ENCODE peak calls at places on chromosomes 3 and 15, in eight cellular contexts. One of them, this sample, is unnamed.

GRCh38 chr15:85581495-85581894 is 201.1 kb downstream of the AKAP13 start:
- DNase-seq in T-helper 2 cell: peak; percentile 6
- DNase-seq in WTC11: no peak
- DNase-seq in CD8-positive, alpha-beta memory T cell: peak; percentile 77
- DNase-seq in lower leg skin: peak; percentile 92
- DNase-seq in endothelial cell of umbilical vein: no peak
- DNase-seq in dorsolateral prefrontal cortex: no peak
- DNase-seq in fibroblast of gingiva: no peak
- DNase-seq in this sample: peak; percentile 45

GRCh38 chr3:59406943-59407342 is 357.1 kb upstream of the CFAP20DC start:
- DNase-seq in endothelial cell of umbilical vein: no peak
- DNase-seq in CD8-positive, alpha-beta memory T cell: no peak
- DNase-seq in T-helper 2 cell: no peak
- DNase-seq in fibroblast of gingiva: no peak
- DNase-seq in dorsolateral prefrontal cortex: no peak
- DNase-seq in lower leg skin: no peak
- DNase-seq in WTC11: no peak
- DNase-seq in this sample: no peak

GRCh38 chr3:125140817-125141595 is 71.5 kb downstream of the SLC12A8 start:
- DNase-seq in WTC11: no peak
- DNase-seq in dorsolateral prefrontal cortex: no peak
- DNase-seq in fibroblast of gingiva: no peak
- DNase-seq in CD8-positive, alpha-beta memory T cell: no peak
- DNase-seq in lower leg skin: no peak
- DNase-seq in T-helper 2 cell: no peak
- DNase-seq in endothelial cell of umbilical vein: no peak
- DNase-seq in this sample: no peak

GRCh38 chr3:172582712-172583111 is 59.5 kb upstream of the TNFSF10 start:
- DNase-seq in lower leg skin: no peak
- DNase-seq in endothelial cell of umbilical vein: no peak
- DNase-seq in fibroblast of gingiva: peak; percentile 26
- DNase-seq in WTC11: no peak
- DNase-seq in T-helper 2 cell: no peak
- DNase-seq in dorsolateral prefrontal cortex: no peak
- DNase-seq in CD8-positive, alpha-beta memory T cell: no peak
- DNase-seq in this sample: no peak

GRCh38 chr3:46848271-46849097 is 14.8 kb downstream of the MYL3 start:
- DNase-seq in dorsolateral prefrontal cortex: peak; percentile 27
- DNase-seq in WTC11: peak; percentile 83
- DNase-seq in lower leg skin: peak; percentile 81
- DNase-seq in CD8-positive, alpha-beta memory T cell: peak; percentile 45
- DNase-seq in fibroblast of gingiva: peak; percentile 46
- DNase-seq in endothelial cell of umbilical vein: peak; percentile 90
- DNase-seq in T-helper 2 cell: peak; percentile 26
- DNase-seq in this sample: no peak

GRCh38 chr3:172341482-172342059 is 106.7 kb downstream of the GHSR start:
- DNase-seq in dorsolateral prefrontal cortex: no peak
- DNase-seq in CD8-positive, alpha-beta memory T cell: no peak
- DNase-seq in WTC11: no peak
- DNase-seq in endothelial cell of umbilical vein: peak; percentile 63
- DNase-seq in lower leg skin: no peak
- DNase-seq in fibroblast of gingiva: peak; percentile 38
- DNase-seq in T-helper 2 cell: no peak
- DNase-seq in this sample: peak; percentile 26

GRCh38 chr3:47016934-47017435 is 37.5 kb downstream of the NBEAL2 start:
- DNase-seq in T-helper 2 cell: no peak
- DNase-seq in WTC11: no peak
- DNase-seq in endothelial cell of umbilical vein: peak; percentile 18
- DNase-seq in fibroblast of gingiva: peak; percentile 25
- DNase-seq in lower leg skin: peak; percentile 39
- DNase-seq in CD8-positive, alpha-beta memory T cell: peak; percentile 60
- DNase-seq in dorsolateral prefrontal cortex: no peak
- DNase-seq in this sample: peak; percentile 27

GRCh38 chr3:21954709-21955108 is 203.7 kb upstream of the ZNF385D start:
- DNase-seq in WTC11: no peak
- DNase-seq in endothelial cell of umbilical vein: no peak
- DNase-seq in T-helper 2 cell: no peak
- DNase-seq in dorsolateral prefrontal cortex: no peak
- DNase-seq in CD8-positive, alpha-beta memory T cell: no peak
- DNase-seq in lower leg skin: no peak
- DNase-seq in fibroblast of gingiva: peak; percentile 44
- DNase-seq in this sample: no peak

GRCh38 chr3:38137615-38138346 is 680 bp upstream of the MYD88 start:
- DNase-seq in WTC11: peak; percentile 52
- DNase-seq in CD8-positive, alpha-beta memory T cell: peak; percentile 51
- DNase-seq in fibroblast of gingiva: no peak
- DNase-seq in endothelial cell of umbilical vein: peak; percentile 26
- DNase-seq in lower leg skin: no peak
- DNase-seq in T-helper 2 cell: no peak
- DNase-seq in dorsolateral prefrontal cortex: no peak
- DNase-seq in this sample: no peak

GRCh38 chr3:25428003-25428861 is at the start of gene RARB:
- DNase-seq in WTC11: peak; percentile 35
- DNase-seq in dorsolateral prefrontal cortex: peak; percentile 72
- DNase-seq in endothelial cell of umbilical vein: peak; percentile 98
- DNase-seq in T-helper 2 cell: no peak
- DNase-seq in fibroblast of gingiva: peak; percentile 54
- DNase-seq in lower leg skin: peak; percentile 89
- DNase-seq in CD8-positive, alpha-beta memory T cell: no peak
- DNase-seq in this sample: no peak

GRCh38 chr3:51057111-51057510 is 328.0 kb upstream of the MANF start:
- DNase-seq in T-helper 2 cell: no peak
- DNase-seq in CD8-positive, alpha-beta memory T cell: no peak
- DNase-seq in endothelial cell of umbilical vein: no peak
- DNase-seq in fibroblast of gingiva: no peak
- DNase-seq in lower leg skin: no peak
- DNase-seq in WTC11: no peak
- DNase-seq in dorsolateral prefrontal cortex: no peak
- DNase-seq in this sample: no peak

GRCh38 chr3:87006844-87007439 is 16.0 kb upstream of the VGLL3 start:
- DNase-seq in CD8-positive, alpha-beta memory T cell: no peak
- DNase-seq in endothelial cell of umbilical vein: no peak
- DNase-seq in fibroblast of gingiva: peak; percentile 56
- DNase-seq in dorsolateral prefrontal cortex: no peak
- DNase-seq in lower leg skin: no peak
- DNase-seq in WTC11: no peak
- DNase-seq in T-helper 2 cell: no peak
- DNase-seq in this sample: no peak

GRCh38 chr15:80242132-80242769 is 9.8 kb downstream of the CTXND1 start:
- DNase-seq in CD8-positive, alpha-beta memory T cell: no peak
- DNase-seq in WTC11: peak; percentile 73
- DNase-seq in fibroblast of gingiva: no peak
- DNase-seq in lower leg skin: peak; percentile 67
- DNase-seq in endothelial cell of umbilical vein: peak; percentile 11
- DNase-seq in dorsolateral prefrontal cortex: no peak
- DNase-seq in T-helper 2 cell: no peak
- DNase-seq in this sample: no peak

GRCh38 chr15:100307241-100307855 is 34.4 kb downstream of the ADAMTS17 start:
- DNase-seq in lower leg skin: no peak
- DNase-seq in WTC11: no peak
- DNase-seq in T-helper 2 cell: no peak
- DNase-seq in endothelial cell of umbilical vein: no peak
- DNase-seq in CD8-positive, alpha-beta memory T cell: no peak
- DNase-seq in dorsolateral prefrontal cortex: no peak
- DNase-seq in fibroblast of gingiva: no peak
- DNase-seq in this sample: no peak